ENCODE peak calls at places on chromosome 9, in six cellular contexts. One of them, this sample, is unnamed.
A peak's percentile ranks its signal among the peaks of the same experiment; 100 is the strongest.

GRCh38 chr9:137761793-137762192 is 115.8 kb upstream of the CACNA1B start:
- DNase-seq in CD4-positive, CD25-positive, alpha-beta regulatory T cell: no peak
- DNase-seq in RWPE1: no peak
- DNase-seq in progenitor cell of endocrine pancreas: no peak
- DNase-seq in HEK293T: no peak
- DNase-seq in bronchial epithelial cell: no peak
- DNase-seq in this sample: no peak

GRCh38 chr9:93086445-93087224 is 9.4 kb upstream of the CARD19 start:
- DNase-seq in CD4-positive, CD25-positive, alpha-beta regulatory T cell: no peak
- DNase-seq in RWPE1: no peak
- DNase-seq in progenitor cell of endocrine pancreas: no peak
- DNase-seq in HEK293T: no peak
- DNase-seq in bronchial epithelial cell: no peak
- DNase-seq in this sample: peak; percentile 8

GRCh38 chr9:97573482-97574073 is 59.6 kb downstream of the TSTD2 start:
- DNase-seq in CD4-positive, CD25-positive, alpha-beta regulatory T cell: no peak
- DNase-seq in RWPE1: no peak
- DNase-seq in progenitor cell of endocrine pancreas: no peak
- DNase-seq in HEK293T: no peak
- DNase-seq in bronchial epithelial cell: no peak
- DNase-seq in this sample: no peak

GRCh38 chr9:136808075-136808780 is 480 bp downstream of the RABL6 start:
- DNase-seq in CD4-positive, CD25-positive, alpha-beta regulatory T cell: peak; percentile 40
- DNase-seq in RWPE1: peak; percentile 44
- DNase-seq in progenitor cell of endocrine pancreas: no peak
- DNase-seq in HEK293T: peak; percentile 44
- DNase-seq in bronchial epithelial cell: no peak
- DNase-seq in this sample: no peak

GRCh38 chr9:34451135-34451534 is 7.2 kb downstream of the FAM219A start:
- DNase-seq in CD4-positive, CD25-positive, alpha-beta regulatory T cell: no peak
- DNase-seq in RWPE1: no peak
- DNase-seq in progenitor cell of endocrine pancreas: no peak
- DNase-seq in HEK293T: no peak
- DNase-seq in bronchial epithelial cell: no peak
- DNase-seq in this sample: no peak

GRCh38 chr9:69822091-69822750 is 1.6 kb downstream of the CFAP95 start:
- DNase-seq in CD4-positive, CD25-positive, alpha-beta regulatory T cell: peak; percentile 49
- DNase-seq in RWPE1: no peak
- DNase-seq in progenitor cell of endocrine pancreas: no peak
- DNase-seq in HEK293T: peak; percentile 19
- DNase-seq in bronchial epithelial cell: peak; percentile 44
- DNase-seq in this sample: no peak

GRCh38 chr9:94806307-94806893 is 79.9 kb downstream of the AOPEP start:
- DNase-seq in CD4-positive, CD25-positive, alpha-beta regulatory T cell: no peak
- DNase-seq in RWPE1: peak; percentile 56
- DNase-seq in progenitor cell of endocrine pancreas: no peak
- DNase-seq in HEK293T: no peak
- DNase-seq in bronchial epithelial cell: peak; percentile 85
- DNase-seq in this sample: no peak

GRCh38 chr9:124420991-124421543 is 5.8 kb upstream of the PSMB7 start:
- DNase-seq in CD4-positive, CD25-positive, alpha-beta regulatory T cell: no peak
- DNase-seq in RWPE1: no peak
- DNase-seq in progenitor cell of endocrine pancreas: no peak
- DNase-seq in HEK293T: no peak
- DNase-seq in bronchial epithelial cell: no peak
- DNase-seq in this sample: no peak

GRCh38 chr9:97109194-97109811 is 70.4 kb upstream of the CTSV start:
- DNase-seq in CD4-positive, CD25-positive, alpha-beta regulatory T cell: peak; percentile 53
- DNase-seq in RWPE1: peak; percentile 64
- DNase-seq in progenitor cell of endocrine pancreas: no peak
- DNase-seq in HEK293T: peak; percentile 45
- DNase-seq in bronchial epithelial cell: peak; percentile 63
- DNase-seq in this sample: no peak

GRCh38 chr9:129176786-129177442 is 1.1 kb downstream of the IER5L start:
- DNase-seq in CD4-positive, CD25-positive, alpha-beta regulatory T cell: peak; percentile 24
- DNase-seq in RWPE1: peak; percentile 55
- DNase-seq in progenitor cell of endocrine pancreas: peak; percentile 35
- DNase-seq in HEK293T: no peak
- DNase-seq in bronchial epithelial cell: no peak
- DNase-seq in this sample: no peak

GRCh38 chr9:124042168-124042775 is 30.7 kb downstream of the LHX2 start:
- DNase-seq in CD4-positive, CD25-positive, alpha-beta regulatory T cell: no peak
- DNase-seq in RWPE1: no peak
- DNase-seq in progenitor cell of endocrine pancreas: no peak
- DNase-seq in HEK293T: no peak
- DNase-seq in bronchial epithelial cell: no peak
- DNase-seq in this sample: no peak

GRCh38 chr9:14713187-14713799 is 9.2 kb downstream of the CER1 start:
- DNase-seq in CD4-positive, CD25-positive, alpha-beta regulatory T cell: no peak
- DNase-seq in RWPE1: peak; percentile 14
- DNase-seq in progenitor cell of endocrine pancreas: no peak
- DNase-seq in HEK293T: no peak
- DNase-seq in bronchial epithelial cell: peak; percentile 88
- DNase-seq in this sample: no peak

GRCh38 chr9:38699337-38699736 is 20.6 kb downstream of the FAM240B start:
- DNase-seq in CD4-positive, CD25-positive, alpha-beta regulatory T cell: no peak
- DNase-seq in RWPE1: no peak
- DNase-seq in progenitor cell of endocrine pancreas: no peak
- DNase-seq in HEK293T: no peak
- DNase-seq in bronchial epithelial cell: no peak
- DNase-seq in this sample: no peak

GRCh38 chr9:109381011-109381729 is 60.3 kb upstream of the EPB41L4B start:
- DNase-seq in CD4-positive, CD25-positive, alpha-beta regulatory T cell: no peak
- DNase-seq in RWPE1: no peak
- DNase-seq in progenitor cell of endocrine pancreas: no peak
- DNase-seq in HEK293T: no peak
- DNase-seq in bronchial epithelial cell: peak; percentile 42
- DNase-seq in this sample: no peak

GRCh38 chr9:123724211-123724831 is 205.6 kb downstream of the DENND1A start:
- DNase-seq in CD4-positive, CD25-positive, alpha-beta regulatory T cell: no peak
- DNase-seq in RWPE1: no peak
- DNase-seq in progenitor cell of endocrine pancreas: no peak
- DNase-seq in HEK293T: no peak
- DNase-seq in bronchial epithelial cell: no peak
- DNase-seq in this sample: no peak

GRCh38 chr9:98555851-98556465 is 152.8 kb downstream of the GABBR2 start:
- DNase-seq in CD4-positive, CD25-positive, alpha-beta regulatory T cell: no peak
- DNase-seq in RWPE1: no peak
- DNase-seq in progenitor cell of endocrine pancreas: no peak
- DNase-seq in HEK293T: no peak
- DNase-seq in bronchial epithelial cell: no peak
- DNase-seq in this sample: no peak

GRCh38 chr9:129313331-129313955 is 135.4 kb upstream of the IER5L start:
- DNase-seq in CD4-positive, CD25-positive, alpha-beta regulatory T cell: no peak
- DNase-seq in RWPE1: no peak
- DNase-seq in progenitor cell of endocrine pancreas: peak; percentile 4
- DNase-seq in HEK293T: no peak
- DNase-seq in bronchial epithelial cell: no peak
- DNase-seq in this sample: peak; percentile 61

GRCh38 chr9:124196814-124197176 is 61.0 kb upstream of the NEK6 start:
- DNase-seq in CD4-positive, CD25-positive, alpha-beta regulatory T cell: no peak
- DNase-seq in RWPE1: no peak
- DNase-seq in progenitor cell of endocrine pancreas: no peak
- DNase-seq in HEK293T: no peak
- DNase-seq in bronchial epithelial cell: no peak
- DNase-seq in this sample: no peak